ENCODE peak calls at places on chromosome 15, in nine cellular contexts. One of them, this sample, is unnamed.

GRCh38 chr15:51203797-51204196 is 109.1 kb upstream of the TNFAIP8L3 start:
- DNase-seq in progenitor cell of endocrine pancreas: no peak
- DNase-seq in endothelial cell: no peak
- DNase-seq in GM10248: no peak
- DNase-seq in endodermal cell: no peak
- DNase-seq in osteocyte: no peak
- DNase-seq in thoracic aorta: no peak
- DNase-seq in RWPE2: no peak
- DNase-seq in nephron progenitor cell: no peak
- DNase-seq in this sample: no peak

GRCh38 chr15:41734079-41734478 is 40.2 kb upstream of the MAPKBP1 start:
- DNase-seq in progenitor cell of endocrine pancreas: no peak
- DNase-seq in thoracic aorta: no peak
- DNase-seq in RWPE2: no peak
- DNase-seq in osteocyte: no peak
- DNase-seq in endothelial cell: no peak
- DNase-seq in nephron progenitor cell: no peak
- DNase-seq in GM10248: no peak
- DNase-seq in endodermal cell: no peak
- DNase-seq in this sample: no peak

GRCh38 chr15:86183765-86184491 is 104.3 kb downstream of the AGBL1 start:
- DNase-seq in endothelial cell: no peak
- DNase-seq in endodermal cell: no peak
- DNase-seq in RWPE2: no peak
- DNase-seq in GM10248: no peak
- DNase-seq in osteocyte: no peak
- DNase-seq in nephron progenitor cell: no peak
- DNase-seq in progenitor cell of endocrine pancreas: no peak
- DNase-seq in thoracic aorta: no peak
- DNase-seq in this sample: no peak

GRCh38 chr15:56916825-56917477 is 1.5 kb upstream of the TCF12 start:
- DNase-seq in GM10248: no peak
- DNase-seq in osteocyte: no peak
- DNase-seq in thoracic aorta: no peak
- DNase-seq in RWPE2: no peak
- DNase-seq in nephron progenitor cell: no peak
- DNase-seq in endothelial cell: no peak
- DNase-seq in progenitor cell of endocrine pancreas: no peak
- DNase-seq in endodermal cell: no peak
- DNase-seq in this sample: no peak

GRCh38 chr15:41921167-41921566 is 27.3 kb upstream of the SPTBN5 start:
- DNase-seq in nephron progenitor cell: no peak
- DNase-seq in thoracic aorta: no peak
- DNase-seq in progenitor cell of endocrine pancreas: no peak
- DNase-seq in GM10248: no peak
- DNase-seq in endothelial cell: no peak
- DNase-seq in osteocyte: no peak
- DNase-seq in RWPE2: peak
- DNase-seq in endodermal cell: no peak
- DNase-seq in this sample: no peak

GRCh38 chr15:87952736-87953135 is 303.8 kb downstream of the NTRK3 start:
- DNase-seq in endothelial cell: no peak
- DNase-seq in thoracic aorta: no peak
- DNase-seq in progenitor cell of endocrine pancreas: no peak
- DNase-seq in endodermal cell: no peak
- DNase-seq in GM10248: no peak
- DNase-seq in RWPE2: no peak
- DNase-seq in osteocyte: no peak
- DNase-seq in nephron progenitor cell: no peak
- DNase-seq in this sample: no peak

GRCh38 chr15:66252411-66253295 is 897 bp downstream of the MEGF11 start:
- DNase-seq in endodermal cell: peak
- DNase-seq in GM10248: peak
- DNase-seq in nephron progenitor cell: peak
- DNase-seq in endothelial cell: peak
- DNase-seq in progenitor cell of endocrine pancreas: peak
- DNase-seq in RWPE2: no peak
- DNase-seq in thoracic aorta: no peak
- DNase-seq in osteocyte: peak
- DNase-seq in this sample: no peak

GRCh38 chr15:83100072-83100646 is 7.3 kb upstream of the TM6SF1 start:
- DNase-seq in endothelial cell: no peak
- DNase-seq in GM10248: no peak
- DNase-seq in endodermal cell: no peak
- DNase-seq in RWPE2: no peak
- DNase-seq in thoracic aorta: no peak
- DNase-seq in nephron progenitor cell: no peak
- DNase-seq in progenitor cell of endocrine pancreas: no peak
- DNase-seq in osteocyte: peak
- DNase-seq in this sample: no peak

GRCh38 chr15:36880226-36880912 is 220.0 kb downstream of the MEIS2 start:
- DNase-seq in endodermal cell: peak
- DNase-seq in GM10248: no peak
- DNase-seq in thoracic aorta: no peak
- DNase-seq in nephron progenitor cell: peak
- DNase-seq in progenitor cell of endocrine pancreas: peak
- DNase-seq in osteocyte: no peak
- DNase-seq in endothelial cell: no peak
- DNase-seq in RWPE2: no peak
- DNase-seq in this sample: no peak

GRCh38 chr15:101251830-101252820 is at the start of gene CHSY1:
- DNase-seq in progenitor cell of endocrine pancreas: peak
- DNase-seq in thoracic aorta: peak
- DNase-seq in nephron progenitor cell: peak
- DNase-seq in endodermal cell: peak
- DNase-seq in endothelial cell: peak
- DNase-seq in osteocyte: peak
- DNase-seq in RWPE2: peak
- DNase-seq in GM10248: peak
- DNase-seq in this sample: peak
- TF ChIP-seq CTCF in progenitor cell of endocrine pancreas: no peak
- TF ChIP-seq CTCF in thoracic aorta: no peak
- TF ChIP-seq CTCF in nephron progenitor cell: no peak
- TF ChIP-seq CTCF in endodermal cell: peak
- TF ChIP-seq CTCF in endothelial cell: no peak
- TF ChIP-seq CTCF in osteocyte: peak
- TF ChIP-seq CTCF in RWPE2: peak
- TF ChIP-seq CTCF in GM10248: peak
- TF ChIP-seq CTCF in this sample: no peak

GRCh38 chr15:74458473-74458872 is 2.5 kb downstream of the UBL7 start:
- DNase-seq in endodermal cell: no peak
- DNase-seq in GM10248: no peak
- DNase-seq in progenitor cell of endocrine pancreas: no peak
- DNase-seq in osteocyte: no peak
- DNase-seq in thoracic aorta: no peak
- DNase-seq in endothelial cell: no peak
- DNase-seq in nephron progenitor cell: no peak
- DNase-seq in RWPE2: no peak
- DNase-seq in this sample: no peak

GRCh38 chr15:74460298-74460697 is 662 bp downstream of the UBL7 start:
- DNase-seq in endodermal cell: no peak
- DNase-seq in endothelial cell: no peak
- DNase-seq in RWPE2: no peak
- DNase-seq in thoracic aorta: no peak
- DNase-seq in GM10248: peak
- DNase-seq in osteocyte: no peak
- DNase-seq in nephron progenitor cell: no peak
- DNase-seq in progenitor cell of endocrine pancreas: no peak
- DNase-seq in this sample: no peak

GRCh38 chr15:74463634-74464033 is 2.7 kb upstream of the UBL7 start:
- DNase-seq in endodermal cell: no peak
- DNase-seq in endothelial cell: no peak
- DNase-seq in GM10248: no peak
- DNase-seq in progenitor cell of endocrine pancreas: no peak
- DNase-seq in osteocyte: no peak
- DNase-seq in RWPE2: no peak
- DNase-seq in nephron progenitor cell: no peak
- DNase-seq in thoracic aorta: no peak
- DNase-seq in this sample: no peak

GRCh38 chr15:74461847-74462511 is 1.0 kb upstream of the UBL7 start:
- DNase-seq in GM10248: no peak
- DNase-seq in progenitor cell of endocrine pancreas: no peak
- DNase-seq in endodermal cell: no peak
- DNase-seq in RWPE2: no peak
- DNase-seq in osteocyte: no peak
- DNase-seq in endothelial cell: no peak
- DNase-seq in nephron progenitor cell: no peak
- DNase-seq in thoracic aorta: no peak
- DNase-seq in this sample: no peak

GRCh38 chr15:74460903-74461846 is at the start of gene UBL7:
- DNase-seq in endodermal cell: peak
- DNase-seq in osteocyte: peak
- DNase-seq in RWPE2: peak
- DNase-seq in nephron progenitor cell: peak
- DNase-seq in thoracic aorta: peak
- DNase-seq in progenitor cell of endocrine pancreas: peak
- DNase-seq in endothelial cell: peak
- DNase-seq in GM10248: peak
- DNase-seq in this sample: peak
- TF ChIP-seq CTCF in endodermal cell: peak
- TF ChIP-seq CTCF in osteocyte: peak
- TF ChIP-seq CTCF in RWPE2: peak
- TF ChIP-seq CTCF in nephron progenitor cell: no peak
- TF ChIP-seq CTCF in thoracic aorta: no peak
- TF ChIP-seq CTCF in progenitor cell of endocrine pancreas: no peak
- TF ChIP-seq CTCF in endothelial cell: no peak
- TF ChIP-seq CTCF in GM10248: peak
- TF ChIP-seq CTCF in this sample: no peak

GRCh38 chr15:71136159-71137137 is 21.2 kb downstream of the THSD4 start:
- DNase-seq in progenitor cell of endocrine pancreas: no peak
- DNase-seq in endodermal cell: peak
- DNase-seq in RWPE2: peak
- DNase-seq in GM10248: no peak
- DNase-seq in thoracic aorta: no peak
- DNase-seq in osteocyte: no peak
- DNase-seq in endothelial cell: no peak
- DNase-seq in nephron progenitor cell: no peak
- DNase-seq in this sample: no peak
- TF ChIP-seq CTCF in progenitor cell of endocrine pancreas: no peak
- TF ChIP-seq CTCF in endodermal cell: peak
- TF ChIP-seq CTCF in RWPE2: peak
- TF ChIP-seq CTCF in GM10248: no peak
- TF ChIP-seq CTCF in thoracic aorta: no peak
- TF ChIP-seq CTCF in osteocyte: no peak
- TF ChIP-seq CTCF in endothelial cell: no peak
- TF ChIP-seq CTCF in nephron progenitor cell: no peak
- TF ChIP-seq CTCF in this sample: no peak

DNA sequence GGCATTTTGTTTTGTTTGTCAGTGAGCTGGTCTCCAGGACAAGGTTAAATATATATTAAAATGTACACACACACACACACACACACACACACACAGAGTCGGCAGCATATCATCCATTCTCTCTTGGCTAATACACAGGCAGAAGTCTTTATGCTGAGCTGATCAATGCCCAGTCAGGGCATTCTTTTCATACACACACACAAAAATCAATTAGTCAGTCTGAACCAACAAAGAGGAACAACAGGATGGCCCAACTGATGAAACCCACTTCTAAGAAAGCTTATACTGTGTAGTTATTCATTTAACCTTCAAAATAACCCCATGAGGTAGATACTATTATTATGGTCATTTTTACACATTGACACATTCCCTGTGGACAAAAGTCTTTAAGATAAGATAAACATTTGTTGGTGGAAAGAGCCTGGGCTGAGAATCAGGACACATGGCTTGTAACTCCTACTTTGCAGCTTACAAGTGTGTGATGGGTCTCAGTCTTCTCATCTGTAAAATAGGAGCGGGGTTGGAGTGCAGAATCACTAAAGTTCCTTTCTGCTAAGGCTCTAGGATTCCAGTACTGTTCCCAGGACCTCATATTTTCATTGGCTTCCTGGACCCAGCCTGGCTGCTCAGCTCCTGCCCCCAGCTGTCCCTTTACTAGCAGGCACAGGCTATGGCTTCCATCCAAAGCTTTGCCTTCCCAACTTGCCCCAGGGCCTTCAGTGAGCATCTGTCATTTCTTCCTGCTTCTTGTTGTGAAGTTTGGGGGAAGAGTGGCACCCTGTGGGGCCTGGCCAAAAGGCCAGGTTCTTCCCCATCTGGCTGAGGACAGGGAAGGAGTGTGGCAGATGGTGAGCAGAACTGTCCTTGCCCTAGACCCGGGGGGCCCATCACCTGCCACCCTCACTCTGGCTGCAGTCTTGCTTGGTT is 27.2 kb upstream of the GLCE start:
- DNase-seq in RWPE2: no peak
- DNase-seq in endothelial cell: no peak
- DNase-seq in nephron progenitor cell: no peak
- DNase-seq in thoracic aorta: no peak
- DNase-seq in endodermal cell: no peak
- DNase-seq in GM10248: no peak
- DNase-seq in progenitor cell of endocrine pancreas: no peak
- DNase-seq in osteocyte: no peak
- DNase-seq in this sample: no peak
- TF ChIP-seq CTCF in RWPE2: peak
- TF ChIP-seq CTCF in endothelial cell: no peak
- TF ChIP-seq CTCF in nephron progenitor cell: no peak
- TF ChIP-seq CTCF in thoracic aorta: no peak
- TF ChIP-seq CTCF in endodermal cell: no peak
- TF ChIP-seq CTCF in GM10248: no peak
- TF ChIP-seq CTCF in progenitor cell of endocrine pancreas: no peak
- TF ChIP-seq CTCF in osteocyte: peak
- TF ChIP-seq CTCF in this sample: no peak

GRCh38 chr15:44023176-44023575 is 171.9 kb downstream of the FRMD5 start:
- DNase-seq in endothelial cell: no peak
- DNase-seq in thoracic aorta: no peak
- DNase-seq in RWPE2: no peak
- DNase-seq in progenitor cell of endocrine pancreas: no peak
- DNase-seq in endodermal cell: no peak
- DNase-seq in nephron progenitor cell: no peak
- DNase-seq in GM10248: no peak
- DNase-seq in osteocyte: no peak
- DNase-seq in this sample: no peak
- TF ChIP-seq CTCF in endothelial cell: no peak
- TF ChIP-seq CTCF in thoracic aorta: no peak
- TF ChIP-seq CTCF in RWPE2: no peak
- TF ChIP-seq CTCF in progenitor cell of endocrine pancreas: no peak
- TF ChIP-seq CTCF in endodermal cell: no peak
- TF ChIP-seq CTCF in nephron progenitor cell: no peak
- TF ChIP-seq CTCF in GM10248: no peak
- TF ChIP-seq CTCF in osteocyte: no peak
- TF ChIP-seq CTCF in this sample: no peak

GRCh38 chr15:62709261-62709660 is 333.3 kb upstream of the TPM1 start:
- DNase-seq in nephron progenitor cell: no peak
- DNase-seq in endothelial cell: no peak
- DNase-seq in osteocyte: no peak
- DNase-seq in endodermal cell: peak
- DNase-seq in RWPE2: no peak
- DNase-seq in thoracic aorta: no peak
- DNase-seq in GM10248: no peak
- DNase-seq in progenitor cell of endocrine pancreas: no peak
- DNase-seq in this sample: no peak

GRCh38 chr15:62711691-62712454 is 330.7 kb upstream of the TPM1 start:
- DNase-seq in endothelial cell: no peak
- DNase-seq in nephron progenitor cell: no peak
- DNase-seq in thoracic aorta: no peak
- DNase-seq in progenitor cell of endocrine pancreas: no peak
- DNase-seq in endodermal cell: no peak
- DNase-seq in GM10248: no peak
- DNase-seq in RWPE2: no peak
- DNase-seq in osteocyte: no peak
- DNase-seq in this sample: no peak

GRCh38 chr15:62708470-62708869 is 334.1 kb upstream of the TPM1 start:
- DNase-seq in thoracic aorta: no peak
- DNase-seq in progenitor cell of endocrine pancreas: no peak
- DNase-seq in endothelial cell: no peak
- DNase-seq in endodermal cell: peak
- DNase-seq in RWPE2: no peak
- DNase-seq in GM10248: no peak
- DNase-seq in nephron progenitor cell: no peak
- DNase-seq in osteocyte: no peak
- DNase-seq in this sample: no peak

GRCh38 chr15:62706361-62706760 is 336.2 kb upstream of the TPM1 start:
- DNase-seq in GM10248: no peak
- DNase-seq in endothelial cell: no peak
- DNase-seq in progenitor cell of endocrine pancreas: no peak
- DNase-seq in osteocyte: no peak
- DNase-seq in nephron progenitor cell: no peak
- DNase-seq in thoracic aorta: no peak
- DNase-seq in endodermal cell: no peak
- DNase-seq in RWPE2: no peak
- DNase-seq in this sample: no peak
- TF ChIP-seq CTCF in GM10248: no peak
- TF ChIP-seq CTCF in endothelial cell: no peak
- TF ChIP-seq CTCF in progenitor cell of endocrine pancreas: no peak
- TF ChIP-seq CTCF in osteocyte: peak
- TF ChIP-seq CTCF in nephron progenitor cell: no peak
- TF ChIP-seq CTCF in thoracic aorta: peak
- TF ChIP-seq CTCF in endodermal cell: no peak
- TF ChIP-seq CTCF in RWPE2: peak
- TF ChIP-seq CTCF in this sample: no peak